ENCODE peak calls at places on chromosomes 16 and 17, in seven cellular contexts. O, H, K, I, E, M and S are unnamed samples.

GRCh38 chr16:53183442-53183841 is 128.7 kb downstream of the CHD9 start:
- DNase-seq in M (no peak), E (peak), H (no peak), K (no peak), O (no peak), I (no peak), S (no peak)

GRCh38 chr16:5041604-5042133 is 7.9 kb upstream of the NAGPA start:
- DNase-seq in I (no peak), M (no peak), O (peak), E (no peak), H (no peak), K (peak), S (no peak)

GRCh38 chr17:21213491-21214014 is 408 bp downstream of the TMEM11 start:
- DNase-seq in E (no peak), O (no peak), M (no peak), I (no peak), K (peak), H (peak), S (no peak)

GRCh38 chr17:80976718-80977117 is 14.9 kb upstream of the CHMP6 start:
- DNase-seq in H (no peak), K (no peak), O (no peak), E (no peak), M (no peak), I (no peak), S (no peak)

GRCh38 chr16:23194497-23195221 is 12.1 kb downstream of the SCNN1G start:
- DNase-seq in O (no peak), E (no peak), K (no peak), H (no peak), I (no peak), M (no peak), S (no peak)

GRCh38 chr17:48995871-48996695 is 1.1 kb upstream of the IGF2BP1 start:
- DNase-seq in M (peak), O (no peak), I (no peak), K (no peak), H (no peak), E (peak), S (no peak)

GRCh38 chr16:17827313-17827712 is 356.6 kb upstream of the XYLT1 start:
- DNase-seq in H (no peak), M (no peak), I (no peak), E (no peak), K (no peak), O (no peak), S (no peak)

GRCh38 chr16:58123896-58124600 is 5.1 kb downstream of the CFAP20 start:
- DNase-seq in M (no peak), K (no peak), O (no peak), E (no peak), H (no peak), I (peak), S (no peak)

GRCh38 chr16:86436466-86437185 is 73.7 kb upstream of the FOXF1 start:
- DNase-seq in M (no peak), H (no peak), I (no peak), E (no peak), O (no peak), K (no peak), S (no peak)

GRCh38 chr16:72588554-72588953 is 416.6 kb upstream of the PMFBP1 start:
- DNase-seq in K (no peak), E (no peak), H (no peak), M (no peak), I (no peak), O (no peak), S (no peak)

GRCh38 chr17:2421315-2422147 is 20.7 kb upstream of the MNT start:
- DNase-seq in O (no peak), H (no peak), E (no peak), K (no peak), M (no peak), I (no peak), S (no peak)

GRCh38 chr17:57369509-57369945 is 113.2 kb downstream of the MSI2 start:
- DNase-seq in H (no peak), M (no peak), K (no peak), E (peak), I (no peak), O (no peak), S (no peak)

GRCh38 chr16:84198401-84198800 is 7.4 kb downstream of the ADAD2 start:
- DNase-seq in H (no peak), O (no peak), K (no peak), E (no peak), I (no peak), M (no peak), S (no peak)

GRCh38 chr16:85422374-85423185 is 190.5 kb upstream of the GSE1 start:
- DNase-seq in H (peak), K (peak), I (no peak), M (no peak), E (peak), O (no peak), S (peak)

GRCh38 chr16:30185683-30186421 is 2.5 kb downstream of the CORO1A start:
- DNase-seq in K (peak), H (peak), I (peak), E (no peak), M (no peak), O (no peak), S (no peak)

GRCh38 chr16:46801428-46802049 is 29.4 kb downstream of the C16orf87 start:
- DNase-seq in K (no peak), O (no peak), I (no peak), M (no peak), E (peak), H (no peak), S (no peak)

GRCh38 chr16:66950971-66951790 is 9.9 kb upstream of the CES3 start:
- DNase-seq in K (no peak), O (no peak), I (no peak), H (no peak), E (no peak), M (no peak), S (no peak)

GRCh38 chr16:85422124-85422373 is 191.1 kb upstream of the GSE1 start:
- DNase-seq in M (no peak), K (no peak), I (no peak), E (no peak), H (no peak), O (no peak), S (no peak)

GRCh38 chr17:17235212-17236174 is 1.5 kb downstream of the FLCN start:
- DNase-seq in O (no peak), I (no peak), H (no peak), E (peak), M (no peak), K (peak), S (no peak)

GRCh38 chr17:34852614-34853013 is 108.6 kb downstream of the CCT6B start:
- DNase-seq in E (no peak), M (no peak), I (no peak), H (no peak), O (peak), K (no peak), S (no peak)

GRCh38 chr16:66961065-66961744 is at the start of gene CES3:
- DNase-seq in E (peak), H (peak), K (no peak), O (peak), I (no peak), M (no peak), S (no peak)

GRCh38 chr17:74814453-74814852 is 38.3 kb upstream of the NAT9 start:
- DNase-seq in I (no peak), M (no peak), O (no peak), H (no peak), E (no peak), K (no peak), S (no peak)

GRCh38 chr16:3878610-3879009 is 1.9 kb downstream of the CREBBP start:
- DNase-seq in M (no peak), I (no peak), O (no peak), E (no peak), H (no peak), K (no peak), S (no peak)

GRCh38 chr16:3879258-3879886 is 1.1 kb downstream of the CREBBP start:
- DNase-seq in I (peak), H (peak), K (peak), O (no peak), E (no peak), M (no peak), S (peak)

GRCh38 chr16:3880623-3881498 is at the start of gene CREBBP:
- DNase-seq in H (peak), E (peak), O (peak), M (no peak), K (peak), I (peak), S (peak)

GRCh38 chr16:3881499-3881995 is 1.0 kb upstream of the CREBBP start:
- DNase-seq in M (no peak), O (no peak), H (no peak), K (no peak), I (no peak), E (no peak), S (no peak)

GRCh38 chr16:3879887-3880564 is 487 bp downstream of the CREBBP start:
- DNase-seq in E (no peak), K (peak), M (no peak), H (peak), O (no peak), I (peak), S (peak)
- TF ChIP-seq CTCF in E (no peak), K (peak), M (no peak), H (no peak), O (no peak), I (peak), S (no peak)

GRCh38 chr17:78723957-78724356 is 58.1 kb downstream of the CYTH1 start:
- DNase-seq in E (no peak), M (no peak), I (no peak), K (no peak), H (no peak), O (no peak), S (no peak)
- TF ChIP-seq POLR2AphosphoS5 in E (no peak), M (no peak), I (no peak), K (no peak), H (no peak), O (no peak), S (no peak)

GRCh38 chr17:76500745-76501017 is 542 bp downstream of the RHBDF2 start:
- DNase-seq in K (no peak), M (no peak), I (no peak), O (no peak), H (no peak), E (no peak), S (no peak)

GRCh38 chr17:76500074-76500744 is 1.0 kb downstream of the RHBDF2 start:
- DNase-seq in I (no peak), K (no peak), H (peak), E (no peak), M (no peak), O (no peak), S (no peak)

GRCh38 chr17:76501827-76502307 is 644 bp upstream of the RHBDF2 start:
- DNase-seq in M (no peak), E (no peak), H (no peak), I (no peak), K (no peak), O (no peak), S (no peak)

GRCh38 chr17:76502326-76503211 is 1.3 kb upstream of the RHBDF2 start:
- DNase-seq in H (no peak), E (no peak), K (no peak), I (no peak), O (no peak), M (no peak), S (no peak)

DNA sequence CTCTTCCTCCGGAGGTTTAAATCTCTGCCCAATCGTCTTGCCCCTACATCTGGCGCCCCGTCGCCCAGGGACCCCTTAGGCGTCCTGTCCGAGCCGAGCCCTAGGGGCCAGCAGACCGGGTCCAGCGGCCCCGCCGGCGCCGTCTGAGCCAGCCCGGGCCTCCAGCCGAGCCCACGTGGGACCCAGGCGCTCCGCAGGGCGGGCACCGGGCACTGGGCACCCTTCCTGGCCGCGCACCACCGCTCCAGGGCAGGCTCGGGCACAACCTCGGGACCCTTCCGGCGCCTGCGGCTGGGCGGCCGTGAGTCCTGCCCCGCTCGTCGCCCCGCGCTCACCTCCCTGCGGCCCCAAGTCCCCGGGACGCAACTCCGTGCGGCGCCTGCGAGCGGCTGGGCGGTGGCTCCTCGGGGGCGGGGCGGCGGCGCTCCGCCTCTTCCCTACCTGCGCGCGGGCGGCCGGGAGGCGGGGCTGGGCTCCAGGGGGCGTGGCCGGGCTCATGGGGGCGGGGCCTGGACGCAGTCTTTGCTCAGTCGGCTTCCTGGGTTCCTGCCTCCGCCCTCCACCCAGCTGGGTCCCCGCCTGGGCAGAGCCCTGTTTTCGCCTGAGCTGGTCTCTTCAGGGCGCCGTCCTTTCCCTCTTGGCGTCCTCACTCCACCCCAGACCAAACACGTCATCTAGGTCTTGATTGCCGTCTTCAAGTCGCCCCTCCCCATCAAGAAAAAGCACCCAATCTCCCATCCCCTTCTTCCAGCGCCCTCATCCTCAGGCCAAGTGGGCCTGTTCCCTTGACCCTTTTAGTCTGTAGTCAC is at the start of gene RHBDF2:
- DNase-seq in M (no peak), I (peak), K (peak), H (peak), O (peak), E (peak), S (peak)
- TF ChIP-seq POLR2A in M (peak), I (peak), K (peak), H (peak), O (peak), E (peak), S (peak)

GRCh38 chr16:27426423-27427408 is 24.7 kb downstream of the IL21R start:
- DNase-seq in H (peak), E (peak), M (peak), I (peak), O (peak), K (peak), S (no peak)

GRCh38 chr16:27429330-27429871 is 27.4 kb downstream of the IL21R start:
- DNase-seq in K (peak), E (no peak), I (peak), O (no peak), M (peak), H (no peak), S (no peak)

GRCh38 chr16:27429981-27430441 is 28.0 kb downstream of the IL21R start:
- DNase-seq in E (no peak), H (no peak), M (no peak), O (no peak), I (peak), K (peak), S (no peak)

GRCh38 chr16:27427538-27427937 is 25.6 kb downstream of the IL21R start:
- DNase-seq in K (no peak), O (no peak), M (peak), H (no peak), I (no peak), E (no peak), S (no peak)

GRCh38 chr16:27428035-27428785 is 26.2 kb downstream of the IL21R start:
- DNase-seq in K (peak), M (peak), H (no peak), O (no peak), E (no peak), I (peak), S (no peak)
- TF ChIP-seq CTCF in K (peak), M (no peak), H (no peak), O (peak), E (peak), I (no peak), S (no peak)